ENCODE peak calls at places on chromosome 9, in nine cellular contexts. One of them, this sample, is unnamed.
A peak's percentile ranks its signal among the peaks of the same experiment; 100 is the strongest.

GRCh38 chr9:82091610-82092009 is 103.0 kb downstream of the SPATA31D1 start:
- DNase-seq in heart left ventricle: no peak
- DNase-seq in Panc1: no peak
- DNase-seq in GM23248: no peak
- DNase-seq in brain microvascular endothelial cell: no peak
- DNase-seq in small intestine: no peak
- DNase-seq in Caki2: no peak
- DNase-seq in dermis microvascular lymphatic vessel endothelial cell: no peak
- DNase-seq in H7: no peak
- DNase-seq in this sample: no peak

GRCh38 chr9:14062449-14063187 is 251.3 kb downstream of the NFIB start:
- DNase-seq in heart left ventricle: no peak
- DNase-seq in GM23248: peak; percentile 73
- DNase-seq in Caki2: no peak
- DNase-seq in brain microvascular endothelial cell: peak; percentile 62
- DNase-seq in dermis microvascular lymphatic vessel endothelial cell: peak; percentile 56
- DNase-seq in H7: no peak
- DNase-seq in Panc1: no peak
- DNase-seq in small intestine: no peak
- DNase-seq in this sample: no peak

GRCh38 chr9:93159601-93160418 is 24.1 kb upstream of the WNK2 start:
- DNase-seq in small intestine: peak; percentile 75
- DNase-seq in dermis microvascular lymphatic vessel endothelial cell: peak; percentile 75
- DNase-seq in Caki2: peak; percentile 83
- DNase-seq in brain microvascular endothelial cell: peak; percentile 88
- DNase-seq in heart left ventricle: peak; percentile 88
- DNase-seq in Panc1: no peak
- DNase-seq in GM23248: peak; percentile 79
- DNase-seq in H7: peak; percentile 98
- DNase-seq in this sample: peak; percentile 48

GRCh38 chr9:16543691-16544090 is 326.8 kb downstream of the BNC2 start:
- DNase-seq in heart left ventricle: no peak
- DNase-seq in Panc1: no peak
- DNase-seq in dermis microvascular lymphatic vessel endothelial cell: peak; percentile 21
- DNase-seq in GM23248: no peak
- DNase-seq in brain microvascular endothelial cell: no peak
- DNase-seq in small intestine: no peak
- DNase-seq in H7: no peak
- DNase-seq in Caki2: no peak
- DNase-seq in this sample: no peak

GRCh38 chr9:124520206-124520596 is 13.0 kb upstream of the NR5A1 start:
- DNase-seq in Caki2: no peak
- DNase-seq in small intestine: peak; percentile 12
- DNase-seq in dermis microvascular lymphatic vessel endothelial cell: no peak
- DNase-seq in heart left ventricle: no peak
- DNase-seq in Panc1: no peak
- DNase-seq in GM23248: no peak
- DNase-seq in H7: no peak
- DNase-seq in brain microvascular endothelial cell: no peak
- DNase-seq in this sample: no peak

GRCh38 chr9:32644698-32645097 is 9.2 kb upstream of the TAF1L start:
- DNase-seq in Panc1: no peak
- DNase-seq in brain microvascular endothelial cell: peak; percentile 63
- DNase-seq in Caki2: peak; percentile 39
- DNase-seq in H7: no peak
- DNase-seq in GM23248: peak; percentile 90
- DNase-seq in small intestine: no peak
- DNase-seq in dermis microvascular lymphatic vessel endothelial cell: peak; percentile 77
- DNase-seq in heart left ventricle: no peak
- DNase-seq in this sample: no peak

GRCh38 chr9:111393971-111394370 is 63.9 kb upstream of the OR2K2 start:
- DNase-seq in small intestine: no peak
- DNase-seq in brain microvascular endothelial cell: no peak
- DNase-seq in dermis microvascular lymphatic vessel endothelial cell: no peak
- DNase-seq in GM23248: no peak
- DNase-seq in Panc1: no peak
- DNase-seq in H7: no peak
- DNase-seq in heart left ventricle: no peak
- DNase-seq in Caki2: no peak
- DNase-seq in this sample: no peak

GRCh38 chr9:136029556-136029955 is 65.5 kb downstream of the NACC2 start:
- DNase-seq in GM23248: no peak
- DNase-seq in H7: no peak
- DNase-seq in Caki2: no peak
- DNase-seq in brain microvascular endothelial cell: no peak
- DNase-seq in heart left ventricle: no peak
- DNase-seq in dermis microvascular lymphatic vessel endothelial cell: no peak
- DNase-seq in Panc1: no peak
- DNase-seq in small intestine: no peak
- DNase-seq in this sample: no peak

GRCh38 chr9:110555971-110556370 is 23.6 kb downstream of the SVEP1 start:
- DNase-seq in Caki2: no peak
- DNase-seq in dermis microvascular lymphatic vessel endothelial cell: peak; percentile 63
- DNase-seq in brain microvascular endothelial cell: peak; percentile 82
- DNase-seq in H7: no peak
- DNase-seq in heart left ventricle: peak; percentile 71
- DNase-seq in GM23248: peak; percentile 89
- DNase-seq in small intestine: peak; percentile 5
- DNase-seq in Panc1: no peak
- DNase-seq in this sample: no peak

GRCh38 chr9:104069288-104069687 is 24.8 kb upstream of the SMC2 start:
- DNase-seq in heart left ventricle: no peak
- DNase-seq in small intestine: no peak
- DNase-seq in Caki2: no peak
- DNase-seq in dermis microvascular lymphatic vessel endothelial cell: no peak
- DNase-seq in brain microvascular endothelial cell: no peak
- DNase-seq in H7: no peak
- DNase-seq in Panc1: no peak
- DNase-seq in GM23248: no peak
- DNase-seq in this sample: no peak

GRCh38 chr9:133505901-133506652 is 18.7 kb downstream of the MYMK start:
- DNase-seq in Panc1: no peak
- DNase-seq in brain microvascular endothelial cell: no peak
- DNase-seq in heart left ventricle: peak; percentile 90
- DNase-seq in small intestine: no peak
- DNase-seq in H7: no peak
- DNase-seq in GM23248: peak; percentile 72
- DNase-seq in dermis microvascular lymphatic vessel endothelial cell: no peak
- DNase-seq in Caki2: no peak
- DNase-seq in this sample: no peak

GRCh38 chr9:85053206-85053605 is 383.7 kb downstream of the NTRK2 start:
- DNase-seq in GM23248: no peak
- DNase-seq in H7: peak; percentile 15
- DNase-seq in Panc1: no peak
- DNase-seq in small intestine: no peak
- DNase-seq in dermis microvascular lymphatic vessel endothelial cell: no peak
- DNase-seq in brain microvascular endothelial cell: no peak
- DNase-seq in Caki2: peak; percentile 77
- DNase-seq in heart left ventricle: no peak
- DNase-seq in this sample: no peak

GRCh38 chr9:88993327-88993726 is 2.1 kb downstream of the S1PR3 start:
- DNase-seq in Caki2: no peak
- DNase-seq in heart left ventricle: no peak
- DNase-seq in H7: no peak
- DNase-seq in brain microvascular endothelial cell: no peak
- DNase-seq in GM23248: no peak
- DNase-seq in small intestine: peak; percentile 29
- DNase-seq in Panc1: no peak
- DNase-seq in dermis microvascular lymphatic vessel endothelial cell: no peak
- DNase-seq in this sample: no peak

GRCh38 chr9:14308751-14309140 is 5.2 kb downstream of the NFIB start:
- DNase-seq in brain microvascular endothelial cell: no peak
- DNase-seq in H7: no peak
- DNase-seq in heart left ventricle: no peak
- DNase-seq in Panc1: no peak
- DNase-seq in small intestine: peak; percentile 43
- DNase-seq in Caki2: peak; percentile 51
- DNase-seq in dermis microvascular lymphatic vessel endothelial cell: peak; percentile 16
- DNase-seq in GM23248: no peak
- DNase-seq in this sample: no peak

GRCh38 chr9:93686127-93686879 is 109.9 kb downstream of the PHF2 start:
- DNase-seq in heart left ventricle: no peak
- DNase-seq in H7: no peak
- DNase-seq in Caki2: no peak
- DNase-seq in dermis microvascular lymphatic vessel endothelial cell: no peak
- DNase-seq in GM23248: no peak
- DNase-seq in Panc1: no peak
- DNase-seq in small intestine: no peak
- DNase-seq in brain microvascular endothelial cell: no peak
- DNase-seq in this sample: no peak

GRCh38 chr9:77946969-77947368 is 84.6 kb downstream of the GNAQ start:
- DNase-seq in heart left ventricle: peak; percentile 39
- DNase-seq in small intestine: no peak
- DNase-seq in GM23248: no peak
- DNase-seq in Caki2: no peak
- DNase-seq in Panc1: no peak
- DNase-seq in dermis microvascular lymphatic vessel endothelial cell: no peak
- DNase-seq in brain microvascular endothelial cell: no peak
- DNase-seq in H7: no peak
- DNase-seq in this sample: no peak

GRCh38 chr9:123316053-123316718 is 39.8 kb upstream of the CRB2 start:
- DNase-seq in brain microvascular endothelial cell: no peak
- DNase-seq in heart left ventricle: no peak
- DNase-seq in dermis microvascular lymphatic vessel endothelial cell: no peak
- DNase-seq in H7: no peak
- DNase-seq in Panc1: no peak
- DNase-seq in Caki2: no peak
- DNase-seq in small intestine: no peak
- DNase-seq in GM23248: no peak
- DNase-seq in this sample: no peak

GRCh38 chr9:89505795-89506385 is 8.0 kb upstream of the SEMA4D start:
- DNase-seq in heart left ventricle: no peak
- DNase-seq in Panc1: no peak
- DNase-seq in small intestine: no peak
- DNase-seq in GM23248: no peak
- DNase-seq in brain microvascular endothelial cell: no peak
- DNase-seq in Caki2: peak; percentile 33
- DNase-seq in H7: no peak
- DNase-seq in dermis microvascular lymphatic vessel endothelial cell: peak; percentile 26
- DNase-seq in this sample: no peak

GRCh38 chr9:129069128-129069824 is 11.6 kb upstream of the DOLPP1 start:
- DNase-seq in brain microvascular endothelial cell: no peak
- DNase-seq in H7: no peak
- DNase-seq in small intestine: peak; percentile 87
- DNase-seq in dermis microvascular lymphatic vessel endothelial cell: no peak
- DNase-seq in Panc1: no peak
- DNase-seq in Caki2: no peak
- DNase-seq in GM23248: no peak
- DNase-seq in heart left ventricle: peak; percentile 91
- DNase-seq in this sample: no peak

GRCh38 chr9:9998491-9999287 is 614.1 kb downstream of the PTPRD start:
- DNase-seq in dermis microvascular lymphatic vessel endothelial cell: no peak
- DNase-seq in H7: no peak
- DNase-seq in Caki2: no peak
- DNase-seq in heart left ventricle: no peak
- DNase-seq in small intestine: no peak
- DNase-seq in brain microvascular endothelial cell: no peak
- DNase-seq in GM23248: peak; percentile 1
- DNase-seq in Panc1: no peak
- DNase-seq in this sample: no peak

GRCh38 chr9:129176786-129177442 is 1.1 kb downstream of the IER5L start:
- DNase-seq in Caki2: peak; percentile 35
- DNase-seq in heart left ventricle: peak; percentile 58
- DNase-seq in GM23248: peak; percentile 71
- DNase-seq in brain microvascular endothelial cell: peak; percentile 20
- DNase-seq in H7: peak; percentile 80
- DNase-seq in Panc1: no peak
- DNase-seq in small intestine: no peak
- DNase-seq in dermis microvascular lymphatic vessel endothelial cell: peak; percentile 71
- DNase-seq in this sample: no peak

GRCh38 chr9:85321561-85321960 is 420.2 kb downstream of the AGTPBP1 start:
- DNase-seq in Panc1: no peak
- DNase-seq in small intestine: no peak
- DNase-seq in heart left ventricle: no peak
- DNase-seq in H7: no peak
- DNase-seq in GM23248: no peak
- DNase-seq in dermis microvascular lymphatic vessel endothelial cell: no peak
- DNase-seq in Caki2: no peak
- DNase-seq in brain microvascular endothelial cell: no peak
- DNase-seq in this sample: no peak

GRCh38 chr9:38101423-38101822 is 32.4 kb upstream of the SHB start:
- DNase-seq in heart left ventricle: no peak
- DNase-seq in Panc1: no peak
- DNase-seq in brain microvascular endothelial cell: no peak
- DNase-seq in small intestine: no peak
- DNase-seq in GM23248: no peak
- DNase-seq in dermis microvascular lymphatic vessel endothelial cell: no peak
- DNase-seq in H7: no peak
- DNase-seq in Caki2: no peak
- DNase-seq in this sample: no peak

GRCh38 chr9:98654247-98654646 is 54.5 kb downstream of the GABBR2 start:
- DNase-seq in GM23248: peak; percentile 98
- DNase-seq in Caki2: no peak
- DNase-seq in small intestine: no peak
- DNase-seq in brain microvascular endothelial cell: no peak
- DNase-seq in Panc1: no peak
- DNase-seq in dermis microvascular lymphatic vessel endothelial cell: no peak
- DNase-seq in H7: no peak
- DNase-seq in heart left ventricle: no peak
- DNase-seq in this sample: no peak

GRCh38 chr9:34989946-34990635 is 546 bp downstream of the DNAJB5 start:
- DNase-seq in dermis microvascular lymphatic vessel endothelial cell: peak; percentile 77
- DNase-seq in Caki2: no peak
- DNase-seq in H7: peak; percentile 97
- DNase-seq in heart left ventricle: peak; percentile 70
- DNase-seq in GM23248: peak; percentile 76
- DNase-seq in brain microvascular endothelial cell: no peak
- DNase-seq in Panc1: no peak
- DNase-seq in small intestine: peak; percentile 51
- DNase-seq in this sample: no peak

GRCh38 chr9:13278368-13279246 is 885 bp downstream of the MPDZ start:
- DNase-seq in brain microvascular endothelial cell: peak; percentile 87
- DNase-seq in small intestine: no peak
- DNase-seq in Panc1: no peak
- DNase-seq in heart left ventricle: peak; percentile 61
- DNase-seq in GM23248: peak; percentile 81
- DNase-seq in H7: peak; percentile 77
- DNase-seq in Caki2: peak; percentile 49
- DNase-seq in dermis microvascular lymphatic vessel endothelial cell: peak; percentile 76
- DNase-seq in this sample: no peak

GRCh38 chr9:1619915-1620705 is 395.0 kb upstream of the SMARCA2 start:
- DNase-seq in heart left ventricle: no peak
- DNase-seq in dermis microvascular lymphatic vessel endothelial cell: no peak
- DNase-seq in Panc1: no peak
- DNase-seq in small intestine: no peak
- DNase-seq in Caki2: no peak
- DNase-seq in H7: no peak
- DNase-seq in brain microvascular endothelial cell: no peak
- DNase-seq in GM23248: peak; percentile 46
- DNase-seq in this sample: no peak

GRCh38 chr9:38085308-38085707 is 16.3 kb upstream of the SHB start:
- DNase-seq in dermis microvascular lymphatic vessel endothelial cell: no peak
- DNase-seq in Caki2: no peak
- DNase-seq in Panc1: no peak
- DNase-seq in GM23248: no peak
- DNase-seq in brain microvascular endothelial cell: no peak
- DNase-seq in H7: no peak
- DNase-seq in heart left ventricle: no peak
- DNase-seq in small intestine: no peak
- DNase-seq in this sample: no peak

GRCh38 chr9:91131433-91131839 is 230.3 kb downstream of the AUH start:
- DNase-seq in GM23248: peak; percentile 97
- DNase-seq in small intestine: peak; percentile 92
- DNase-seq in Panc1: peak; percentile 58
- DNase-seq in Caki2: peak; percentile 69
- DNase-seq in brain microvascular endothelial cell: peak; percentile 96
- DNase-seq in dermis microvascular lymphatic vessel endothelial cell: peak; percentile 87
- DNase-seq in heart left ventricle: no peak
- DNase-seq in H7: no peak
- DNase-seq in this sample: no peak

GRCh38 chr9:124441291-124441690 is 9.0 kb upstream of the ADGRD2 start:
- DNase-seq in dermis microvascular lymphatic vessel endothelial cell: no peak
- DNase-seq in heart left ventricle: no peak
- DNase-seq in GM23248: no peak
- DNase-seq in Caki2: no peak
- DNase-seq in small intestine: no peak
- DNase-seq in Panc1: no peak
- DNase-seq in H7: no peak
- DNase-seq in brain microvascular endothelial cell: no peak
- DNase-seq in this sample: no peak

GRCh38 chr9:127803507-127804352 is 1.0 kb downstream of the FPGS start:
- DNase-seq in Panc1: no peak
- DNase-seq in dermis microvascular lymphatic vessel endothelial cell: peak; percentile 49
- DNase-seq in small intestine: peak; percentile 73
- DNase-seq in heart left ventricle: no peak
- DNase-seq in GM23248: peak; percentile 81
- DNase-seq in H7: no peak
- DNase-seq in brain microvascular endothelial cell: no peak
- DNase-seq in Caki2: peak; percentile 25
- DNase-seq in this sample: no peak